ENCODE peak calls at places on chromosomes 4 and X, in six cellular contexts. B is stomach, Z is astrocyte, V is testis, O is Peyer's patch, T is RWPE2. I is an unnamed sample.

GRCh38 chr4:182766851-182767250 is 150.3 kb downstream of the DCTD start:
- DNase-seq in B (no peak), Z (no peak), V (no peak), O (no peak), T (no peak), I (no peak)

GRCh38 chrX:143058096-143058495 is 32.4 kb downstream of the SPANXN4 start:
- DNase-seq in B (no peak), Z (no peak), V (no peak), O (no peak), T (no peak), I (no peak)

GRCh38 chr4:71713611-71714203 is 70.2 kb downstream of the GC start:
- DNase-seq in B (no peak), Z (peak; percentile 38), V (no peak), O (no peak), T (no peak), I (no peak)

GRCh38 chr4:37837446-37837845 is 11.0 kb downstream of the PGM2 start:
- DNase-seq in B (no peak), Z (peak; percentile 89), V (no peak), O (no peak), T (no peak), I (no peak)

GRCh38 chrX:51496501-51497291 is at the start of gene NUDT11:
- DNase-seq in B (peak; percentile 38), Z (peak; percentile 54), V (peak; percentile 83), O (peak; percentile 55), T (peak; percentile 72), I (no peak)

GRCh38 chr4:104592894-104593470 is 98.3 kb upstream of the CXXC4 start:
- DNase-seq in B (no peak), Z (peak; percentile 52), V (no peak), O (no peak), T (no peak), I (no peak)

GRCh38 chrX:44873415-44874270 is 655 bp downstream of the KDM6A start:
- DNase-seq in B (peak; percentile 58), Z (peak; percentile 22), V (peak; percentile 40), O (peak; percentile 77), T (no peak), I (peak; percentile 48)

GRCh38 chrX:20906571-20906970 is 467.6 kb upstream of the CNKSR2 start:
- DNase-seq in B (no peak), Z (peak; percentile 2), V (no peak), O (no peak), T (no peak), I (no peak)

GRCh38 chr4:126018274-126018673 is 703.5 kb downstream of the FAT4 start:
- DNase-seq in B (no peak), Z (no peak), V (no peak), O (no peak), T (no peak), I (no peak)

GRCh38 chr4:16461362-16461761 is 235.1 kb upstream of the TAPT1 start:
- DNase-seq in B (no peak), Z (peak; percentile 37), V (no peak), O (no peak), T (no peak), I (no peak)

GRCh38 chr4:176185068-176185467 is 10.3 kb downstream of the SPATA4 start:
- DNase-seq in B (no peak), Z (peak; percentile 71), V (no peak), O (no peak), T (no peak), I (no peak)

GRCh38 chrX:24260827-24261550 is 52.9 kb downstream of the SUPT20HL2 start:
- DNase-seq in B (no peak), Z (peak; percentile 31), V (peak; percentile 54), O (peak; percentile 70), T (no peak), I (no peak)

GRCh38 chr4:11634283-11634682 is 205.6 kb upstream of the HS3ST1 start:
- DNase-seq in B (peak; percentile 60), Z (no peak), V (no peak), O (peak; percentile 74), T (no peak), I (peak; percentile 38)

GRCh38 chr4:143517764-143518163 is 4.3 kb downstream of the SMARCA5 start:
- DNase-seq in B (no peak), Z (no peak), V (no peak), O (no peak), T (no peak), I (no peak)

GRCh38 chr4:76430519-76431388 is 4.3 kb upstream of the SHROOM3 start:
- DNase-seq in B (no peak), Z (peak; percentile 34), V (no peak), O (no peak), T (no peak), I (peak; percentile 44)

GRCh38 chr4:128635141-128635911 is 174.2 kb upstream of the JADE1 start:
- DNase-seq in B (peak; percentile 97), Z (peak; percentile 96), V (peak; percentile 53), O (no peak), T (no peak), I (peak; percentile 89)

GRCh38 chr4:5955201-5955821 is 62.4 kb upstream of the CRMP1 start:
- DNase-seq in B (no peak), Z (no peak), V (no peak), O (peak; percentile 43), T (no peak), I (no peak)

GRCh38 chr4:132564920-132565319 is 584.2 kb upstream of the PCDH10 start:
- DNase-seq in B (no peak), Z (no peak), V (no peak), O (no peak), T (no peak), I (peak; percentile 15)

GRCh38 chr4:138939960-138940359 is 75.6 kb upstream of the NOCT start:
- DNase-seq in B (no peak), Z (no peak), V (no peak), O (no peak), T (no peak), I (peak; percentile 37)

GRCh38 chr4:150826302-150826701 is 188.8 kb downstream of the LRBA start:
- DNase-seq in B (no peak), Z (no peak), V (no peak), O (no peak), T (no peak), I (no peak)

GRCh38 chrX:49073641-49074575 is at the start of gene PRAF2:
- DNase-seq in B (peak; percentile 93), Z (peak; percentile 80), V (peak; percentile 95), O (peak; percentile 97), T (peak; percentile 88), I (peak; percentile 91)

GRCh38 chr4:53830511-53830910 is 233.9 kb downstream of the CHIC2 start:
- DNase-seq in B (no peak), Z (no peak), V (no peak), O (no peak), T (no peak), I (no peak)

GRCh38 chrX:100297732-100298131 is 112.3 kb downstream of the PCDH19 start:
- DNase-seq in B (no peak), Z (no peak), V (no peak), O (no peak), T (no peak), I (no peak)

DNA sequence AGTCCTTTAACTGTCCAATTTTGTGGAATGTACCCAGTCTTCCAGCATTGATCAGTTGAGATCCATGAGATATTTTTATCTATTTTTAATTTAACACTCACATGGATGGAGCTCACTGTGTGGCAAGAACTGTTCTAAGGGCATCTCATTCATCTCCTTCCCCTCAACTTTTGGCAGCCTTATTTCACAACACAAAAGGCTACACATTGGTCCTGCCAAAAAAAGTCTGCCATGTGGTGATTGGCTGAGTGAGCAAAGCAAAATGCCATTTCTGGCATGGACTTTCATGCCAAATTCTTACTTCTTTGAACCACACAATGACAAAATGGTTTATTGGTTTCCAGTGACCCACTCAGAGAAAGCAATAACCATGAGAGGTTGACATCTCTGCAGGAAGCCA is 171.6 kb upstream of the MAP3K15 start:
- DNase-seq in B (no peak), Z (no peak), V (no peak), O (no peak), T (no peak), I (no peak)
- H3K4me1 ChIP-seq in B (peaks cover 4% of the 10 kb centered on the region), Z (peaks cover 7% of the 10 kb centered on the region), V (no peaks in the 10 kb centered on the region), O (no peaks in the 10 kb centered on the region), T (peaks cover 15% of the 10 kb centered on the region), I (peaks cover 4% of the 10 kb centered on the region)

GRCh38 chr4:24807611-24808010 is 12.2 kb downstream of the SOD3 start:
- DNase-seq in B (no peak), Z (no peak), V (no peak), O (no peak), T (no peak), I (no peak)

GRCh38 chr4:24808261-24808660 is 12.9 kb downstream of the SOD3 start:
- DNase-seq in B (no peak), Z (no peak), V (no peak), O (no peak), T (no peak), I (no peak)

GRCh38 chr4:24805036-24805435 is 9.7 kb downstream of the SOD3 start:
- DNase-seq in B (peak; percentile 53), Z (no peak), V (no peak), O (no peak), T (no peak), I (no peak)

GRCh38 chr4:24805566-24805965 is 10.2 kb downstream of the SOD3 start:
- DNase-seq in B (no peak), Z (no peak), V (no peak), O (no peak), T (no peak), I (no peak)

GRCh38 chr4:24806206-24806990 is 11.0 kb downstream of the SOD3 start:
- DNase-seq in B (no peak), Z (no peak), V (no peak), O (no peak), T (no peak), I (no peak)
- H3K4me1 ChIP-seq in B (peaks cover 6% of the 10 kb centered on the region), Z (peaks cover 16% of the 10 kb centered on the region), V (no peaks in the 10 kb centered on the region), O (no peaks in the 10 kb centered on the region), T (peaks cover 11% of the 10 kb centered on the region), I (no peaks in the 10 kb centered on the region)

DNA sequence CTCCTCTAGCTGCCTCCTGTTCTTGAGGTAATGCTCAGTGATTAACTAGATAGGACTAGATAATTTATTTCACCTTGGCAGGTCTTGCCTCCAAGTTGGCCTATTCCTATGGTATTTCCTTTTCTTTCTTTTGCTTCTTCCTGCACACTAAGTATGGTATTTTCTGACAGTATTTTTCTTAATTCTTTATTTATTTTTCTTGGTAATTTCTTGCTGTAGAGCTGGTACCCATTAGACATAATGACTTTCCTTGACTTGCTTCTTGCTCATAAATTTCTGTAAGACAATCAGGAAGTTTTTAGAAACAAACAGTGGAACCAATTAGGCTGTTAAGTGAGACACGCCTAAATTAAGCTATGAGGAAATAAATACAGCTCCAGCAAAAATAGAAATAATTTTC is 9.5 kb downstream of the RAB9A start:
- DNase-seq in B (no peak), Z (no peak), V (no peak), O (no peak), T (no peak), I (no peak)
- H3K4me1 ChIP-seq in B (peaks cover 15% of the 10 kb centered on the region), Z (peaks cover 20% of the 10 kb centered on the region), V (no peaks in the 10 kb centered on the region), O (peaks cover 4% of the 10 kb centered on the region), T (peaks cover 11% of the 10 kb centered on the region), I (no peaks in the 10 kb centered on the region)

DNA sequence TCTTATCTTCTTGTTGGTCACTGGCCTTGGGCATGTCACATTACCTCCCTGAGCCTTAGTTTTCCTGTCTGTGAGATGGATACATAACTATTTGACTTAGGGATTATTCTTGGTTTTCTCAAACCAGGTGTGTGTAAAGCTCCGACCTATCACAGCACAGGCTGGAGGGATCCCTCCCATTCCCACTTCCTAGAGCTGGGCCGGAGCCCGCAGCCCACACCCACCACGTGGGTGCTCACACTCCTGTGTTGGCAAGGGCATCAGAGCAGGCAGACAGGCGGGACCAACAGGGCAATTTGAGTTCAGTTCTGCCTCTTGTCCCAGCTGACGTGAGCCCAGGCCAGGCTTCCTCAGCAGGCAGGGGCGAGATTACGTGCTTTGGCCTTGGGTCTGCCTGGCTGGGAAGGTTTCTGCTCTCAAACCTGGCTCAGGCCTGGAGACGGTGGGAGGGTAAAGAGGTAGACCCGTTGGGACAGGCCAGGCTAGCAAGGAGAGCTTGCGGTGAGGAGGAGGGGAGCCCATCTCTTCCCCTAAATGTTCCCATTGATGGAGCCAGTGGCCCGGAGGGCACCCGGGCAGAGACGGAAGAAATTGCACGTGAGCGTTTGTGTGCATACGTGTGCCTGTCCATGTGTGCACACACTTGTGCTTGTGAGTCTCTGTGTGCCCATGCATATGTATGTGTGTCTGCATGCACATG is 734 bp upstream of the SH3TC1 start:
- DNase-seq in B (peak; percentile 62), Z (no peak), V (no peak), O (peak; percentile 62), T (no peak), I (no peak)
- H3K4me1 ChIP-seq in B (peaks cover 51% of the 10 kb centered on the region), Z (peaks cover 22% of the 10 kb centered on the region), V (peaks cover 23% of the 10 kb centered on the region), O (peaks cover 41% of the 10 kb centered on the region), T (peaks cover 22% of the 10 kb centered on the region), I (peaks cover 53% of the 10 kb centered on the region)

I was measured in Caco-2.